ENCODE peak calls at places on chromosomes 5 and 9, in four cellular contexts. C, D, Q and R are unnamed samples.
A peak's percentile ranks its signal among the peaks of the same experiment; 100 is the strongest.

GRCh38 chr9:112852741-112853505 is 37.8 kb downstream of the SLC46A2 start:
- DNase-seq in C (no peak), D (no peak), Q (no peak), R (no peak)

GRCh38 chr5:63127054-63127453 is 548.4 kb downstream of the LRRC70 start:
- DNase-seq in C (no peak), D (no peak), Q (no peak), R (no peak)

GRCh38 chr9:95815153-95815552 is 60.3 kb upstream of the ERCC6L2 start:
- DNase-seq in C (no peak), D (peak; percentile 63), Q (no peak), R (no peak)

GRCh38 chr9:38619556-38620447 is 594 bp downstream of the ANKRD18A start:
- DNase-seq in C (peak; percentile 18), D (no peak), Q (no peak), R (no peak)

GRCh38 chr9:70478963-70479641 is 64.6 kb upstream of the KLF9 start:
- DNase-seq in C (no peak), D (no peak), Q (no peak), R (no peak)

GRCh38 chr5:133240425-133241091 is 188.7 kb downstream of the HSPA4 start:
- DNase-seq in C (no peak), D (peak; percentile 75), Q (no peak), R (no peak)

GRCh38 chr5:169992789-169993188 is 12.5 kb upstream of the INSYN2B start:
- DNase-seq in C (no peak), D (no peak), Q (no peak), R (no peak)

GRCh38 chr5:133595465-133595864 is 16.9 kb downstream of the FSTL4 start:
- DNase-seq in C (no peak), D (no peak), Q (no peak), R (no peak)

GRCh38 chr9:38012767-38013450 is 56.1 kb downstream of the SHB start:
- DNase-seq in C (no peak), D (no peak), Q (no peak), R (no peak)

GRCh38 chr9:107557236-107557990 is 67.8 kb upstream of the KLF4 start:
- DNase-seq in C (no peak), D (no peak), Q (no peak), R (no peak)

GRCh38 chr9:19517202-19517942 is 108.6 kb downstream of the ACER2 start:
- DNase-seq in C (peak; percentile 58), D (no peak), Q (no peak), R (no peak)

GRCh38 chr5:174585472-174585871 is 138.9 kb upstream of the MSX2 start:
- DNase-seq in C (no peak), D (no peak), Q (no peak), R (no peak)

GRCh38 chr9:131271506-131271931 is 4.8 kb downstream of the FAM78A start:
- DNase-seq in C (no peak), D (no peak), Q (no peak), R (no peak)

GRCh38 chr5:52880541-52880940 is 92.8 kb downstream of the ITGA1 start:
- DNase-seq in C (no peak), D (no peak), Q (no peak), R (no peak)

GRCh38 chr5:74185599-74185998 is 454.9 kb downstream of the ENC1 start:
- DNase-seq in C (no peak), D (no peak), Q (no peak), R (no peak)

GRCh38 chr9:82513976-82514735 is 525.6 kb downstream of the SPATA31D1 start:
- DNase-seq in C (no peak), D (no peak), Q (no peak), R (no peak)

GRCh38 chr9:135592331-135592590 is 30.7 kb downstream of the PAEP start:
- DNase-seq in C (no peak), D (no peak), Q (peak; percentile 7), R (no peak)

GRCh38 chr5:61304611-61305369 is 27.3 kb upstream of the ZSWIM6 start:
- DNase-seq in C (no peak), D (no peak), Q (no peak), R (no peak)

GRCh38 chr9:16405421-16405820 is 465.0 kb downstream of the BNC2 start:
- DNase-seq in C (no peak), D (no peak), Q (no peak), R (no peak)

GRCh38 chr9:133702798-133703570 is 35.2 kb downstream of the SARDH start:
- DNase-seq in C (no peak), D (no peak), Q (no peak), R (peak; percentile 37)

GRCh38 chr5:66354407-66354806 is 210.3 kb downstream of the SREK1 start:
- DNase-seq in C (no peak), D (no peak), Q (no peak), R (no peak)

GRCh38 chr5:159786901-159787691 is 129.2 kb upstream of the ADRA1B start:
- DNase-seq in C (no peak), D (peak; percentile 95), Q (no peak), R (no peak)

GRCh38 chr5:54360089-54360488 is 49.7 kb upstream of the ARL15 start:
- DNase-seq in C (no peak), D (no peak), Q (no peak), R (no peak)

GRCh38 chr5:142428036-142428772 is 103.4 kb upstream of the SPRY4 start:
- DNase-seq in C (no peak), D (no peak), Q (no peak), R (no peak)

GRCh38 chr5:78103226-78103722 is 191.2 kb downstream of the AP3B1 start:
- DNase-seq in C (no peak), D (no peak), Q (no peak), R (no peak)

GRCh38 chr9:928363-929042 is 48.0 kb upstream of the DMRT3 start:
- DNase-seq in C (peak; percentile 56), D (no peak), Q (no peak), R (no peak)

GRCh38 chr9:70455993-70456704 is 41.7 kb upstream of the KLF9 start:
- DNase-seq in C (no peak), D (no peak), Q (no peak), R (no peak)

GRCh38 chr5:108884736-108885135 is 137.0 kb downstream of the FER start:
- DNase-seq in C (no peak), D (peak; percentile 20), Q (no peak), R (no peak)